ENCODE peak calls at places on chromosomes 13 and 19, in five cellular contexts. One of them, this sample, is unnamed.
A peak's percentile ranks its signal among the peaks of the same experiment; 100 is the strongest.

GRCh38 chr13:34161829-34162544 is 344.0 kb downstream of the RFC3 start:
- DNase-seq in brain microvascular endothelial cell: peak; percentile 42
- DNase-seq in PC-3: peak; percentile 77
- DNase-seq in mucosa of descending colon: no peak
- DNase-seq in dorsolateral prefrontal cortex: no peak
- DNase-seq in this sample: peak; percentile 80

GRCh38 chr19:5937550-5937949 is 23.5 kb downstream of the CAPS start:
- DNase-seq in mucosa of descending colon: no peak
- DNase-seq in dorsolateral prefrontal cortex: no peak
- DNase-seq in brain microvascular endothelial cell: no peak
- DNase-seq in PC-3: no peak
- DNase-seq in this sample: no peak

GRCh38 chr19:48552406-48553322 is 692 bp downstream of the SULT2B1 start:
- DNase-seq in mucosa of descending colon: no peak
- DNase-seq in dorsolateral prefrontal cortex: no peak
- DNase-seq in PC-3: peak; percentile 28
- DNase-seq in brain microvascular endothelial cell: no peak
- DNase-seq in this sample: no peak

GRCh38 chr13:39786091-39786490 is 130.6 kb downstream of the COG6 start:
- DNase-seq in mucosa of descending colon: no peak
- DNase-seq in PC-3: no peak
- DNase-seq in dorsolateral prefrontal cortex: no peak
- DNase-seq in brain microvascular endothelial cell: no peak
- DNase-seq in this sample: no peak

GRCh38 chr19:6216996-6217751 is 62.6 kb downstream of the MLLT1 start:
- DNase-seq in mucosa of descending colon: peak; percentile 17
- DNase-seq in dorsolateral prefrontal cortex: peak; percentile 43
- DNase-seq in PC-3: no peak
- DNase-seq in brain microvascular endothelial cell: peak; percentile 22
- DNase-seq in this sample: no peak

GRCh38 chr13:27857271-27857670 is 62.5 kb upstream of the PDX1 start:
- DNase-seq in dorsolateral prefrontal cortex: no peak
- DNase-seq in brain microvascular endothelial cell: no peak
- DNase-seq in PC-3: no peak
- DNase-seq in mucosa of descending colon: no peak
- DNase-seq in this sample: no peak

GRCh38 chr19:19185853-19186728 is 5.9 kb downstream of the BORCS8 start:
- DNase-seq in dorsolateral prefrontal cortex: no peak
- DNase-seq in mucosa of descending colon: peak; percentile 54
- DNase-seq in PC-3: peak; percentile 57
- DNase-seq in brain microvascular endothelial cell: no peak
- DNase-seq in this sample: peak; percentile 67

GRCh38 chr13:113209336-113209879 is at the start of gene CUL4A:
- DNase-seq in dorsolateral prefrontal cortex: peak; percentile 67
- DNase-seq in PC-3: peak; percentile 55
- DNase-seq in brain microvascular endothelial cell: peak; percentile 48
- DNase-seq in mucosa of descending colon: peak; percentile 91
- DNase-seq in this sample: peak; percentile 80

GRCh38 chr13:71621152-71622124 is 245.6 kb downstream of the DACH1 start:
- DNase-seq in PC-3: no peak
- DNase-seq in brain microvascular endothelial cell: no peak
- DNase-seq in mucosa of descending colon: no peak
- DNase-seq in dorsolateral prefrontal cortex: no peak
- DNase-seq in this sample: no peak

GRCh38 chr19:1272423-1273262 is 2.7 kb upstream of the FAM174C start:
- DNase-seq in PC-3: no peak
- DNase-seq in brain microvascular endothelial cell: no peak
- DNase-seq in mucosa of descending colon: no peak
- DNase-seq in dorsolateral prefrontal cortex: no peak
- DNase-seq in this sample: no peak

GRCh38 chr13:77563110-77563509 is 27.6 kb downstream of the SCEL start:
- DNase-seq in mucosa of descending colon: no peak
- DNase-seq in dorsolateral prefrontal cortex: no peak
- DNase-seq in brain microvascular endothelial cell: peak; percentile 11
- DNase-seq in PC-3: peak; percentile 54
- DNase-seq in this sample: peak; percentile 54

GRCh38 chr19:41702208-41702651 is 6.2 kb upstream of the CEACAM5 start:
- DNase-seq in PC-3: peak; percentile 51
- DNase-seq in dorsolateral prefrontal cortex: no peak
- DNase-seq in mucosa of descending colon: no peak
- DNase-seq in brain microvascular endothelial cell: peak; percentile 11
- DNase-seq in this sample: peak; percentile 22

GRCh38 chr13:113969973-113970611 is 3.8 kb downstream of the C13orf46 start:
- DNase-seq in dorsolateral prefrontal cortex: peak; percentile 41
- DNase-seq in brain microvascular endothelial cell: no peak
- DNase-seq in PC-3: peak; percentile 57
- DNase-seq in mucosa of descending colon: peak; percentile 80
- DNase-seq in this sample: peak; percentile 52

GRCh38 chr13:76667551-76667950 is 218.7 kb downstream of the KCTD12 start:
- DNase-seq in PC-3: peak; percentile 27
- DNase-seq in mucosa of descending colon: no peak
- DNase-seq in dorsolateral prefrontal cortex: no peak
- DNase-seq in brain microvascular endothelial cell: peak; percentile 61
- DNase-seq in this sample: peak; percentile 57

GRCh38 chr13:113820813-113821651 is 42.8 kb downstream of the GAS6 start:
- DNase-seq in dorsolateral prefrontal cortex: peak; percentile 87
- DNase-seq in PC-3: peak; percentile 82
- DNase-seq in brain microvascular endothelial cell: peak; percentile 92
- DNase-seq in mucosa of descending colon: no peak
- DNase-seq in this sample: peak; percentile 94

GRCh38 chr19:41248895-41249294 is 15.3 kb upstream of the HNRNPUL1 start:
- DNase-seq in brain microvascular endothelial cell: no peak
- DNase-seq in dorsolateral prefrontal cortex: no peak
- DNase-seq in PC-3: no peak
- DNase-seq in mucosa of descending colon: no peak
- DNase-seq in this sample: no peak

GRCh38 chr13:40563350-40564125 is 102.9 kb downstream of the FOXO1 start:
- DNase-seq in PC-3: no peak
- DNase-seq in dorsolateral prefrontal cortex: no peak
- DNase-seq in brain microvascular endothelial cell: no peak
- DNase-seq in mucosa of descending colon: no peak
- DNase-seq in this sample: no peak

GRCh38 chr19:34990578-34991192 is 9.4 kb upstream of the GRAMD1A start:
- DNase-seq in mucosa of descending colon: no peak
- DNase-seq in PC-3: no peak
- DNase-seq in dorsolateral prefrontal cortex: no peak
- DNase-seq in brain microvascular endothelial cell: no peak
- DNase-seq in this sample: no peak

GRCh38 chr13:42815686-42816085 is 34.3 kb downstream of the FAM216B start:
- DNase-seq in dorsolateral prefrontal cortex: no peak
- DNase-seq in brain microvascular endothelial cell: no peak
- DNase-seq in PC-3: no peak
- DNase-seq in mucosa of descending colon: no peak
- DNase-seq in this sample: no peak

GRCh38 chr19:58182577-58182988 is 278 bp upstream of the ZNF274 start:
- DNase-seq in PC-3: no peak
- DNase-seq in brain microvascular endothelial cell: peak; percentile 93
- DNase-seq in dorsolateral prefrontal cortex: no peak
- DNase-seq in mucosa of descending colon: no peak
- DNase-seq in this sample: no peak

GRCh38 chr13:43363156-43363918 is 340.0 kb downstream of the DNAJC15 start:
- DNase-seq in PC-3: no peak
- DNase-seq in mucosa of descending colon: no peak
- DNase-seq in dorsolateral prefrontal cortex: no peak
- DNase-seq in brain microvascular endothelial cell: no peak
- DNase-seq in this sample: no peak

GRCh38 chr13:28819748-28820098 is 416 bp upstream of the MTUS2 start:
- DNase-seq in PC-3: peak; percentile 23
- DNase-seq in mucosa of descending colon: peak; percentile 54
- DNase-seq in brain microvascular endothelial cell: no peak
- DNase-seq in dorsolateral prefrontal cortex: no peak
- DNase-seq in this sample: peak; percentile 59

GRCh38 chr19:4368128-4368820 is 24.9 kb downstream of the MPND start:
- DNase-seq in PC-3: no peak
- DNase-seq in brain microvascular endothelial cell: no peak
- DNase-seq in mucosa of descending colon: no peak
- DNase-seq in dorsolateral prefrontal cortex: no peak
- DNase-seq in this sample: no peak

GRCh38 chr13:48596128-48596429 is 57.6 kb upstream of the CYSLTR2 start:
- DNase-seq in dorsolateral prefrontal cortex: no peak
- DNase-seq in PC-3: no peak
- DNase-seq in mucosa of descending colon: no peak
- DNase-seq in brain microvascular endothelial cell: no peak
- DNase-seq in this sample: peak; percentile 47

GRCh38 chr13:29140277-29140676 is 320.1 kb downstream of the MTUS2 start:
- DNase-seq in dorsolateral prefrontal cortex: no peak
- DNase-seq in mucosa of descending colon: no peak
- DNase-seq in PC-3: no peak
- DNase-seq in brain microvascular endothelial cell: no peak
- DNase-seq in this sample: no peak

GRCh38 chr19:7251502-7251901 is 42.7 kb downstream of the INSR start:
- DNase-seq in PC-3: no peak
- DNase-seq in mucosa of descending colon: no peak
- DNase-seq in brain microvascular endothelial cell: no peak
- DNase-seq in dorsolateral prefrontal cortex: no peak
- DNase-seq in this sample: no peak

GRCh38 chr19:40739871-40740703 is 10.2 kb downstream of the ACTMAP start:
- DNase-seq in mucosa of descending colon: no peak
- DNase-seq in PC-3: no peak
- DNase-seq in brain microvascular endothelial cell: no peak
- DNase-seq in dorsolateral prefrontal cortex: no peak
- DNase-seq in this sample: no peak

GRCh38 chr13:37652596-37652995 is 54.0 kb upstream of the POSTN start:
- DNase-seq in mucosa of descending colon: no peak
- DNase-seq in dorsolateral prefrontal cortex: no peak
- DNase-seq in brain microvascular endothelial cell: no peak
- DNase-seq in PC-3: peak; percentile 30
- DNase-seq in this sample: no peak

GRCh38 chr19:23686622-23687423 is at the start of gene ZNF675:
- DNase-seq in PC-3: peak; percentile 93
- DNase-seq in brain microvascular endothelial cell: peak; percentile 94
- DNase-seq in dorsolateral prefrontal cortex: peak; percentile 93
- DNase-seq in mucosa of descending colon: peak; percentile 92
- DNase-seq in this sample: peak; percentile 95

GRCh38 chr13:49606747-49607648 is 21.3 kb upstream of the ARL11 start:
- DNase-seq in mucosa of descending colon: peak; percentile 87
- DNase-seq in brain microvascular endothelial cell: peak; percentile 88
- DNase-seq in PC-3: peak; percentile 84
- DNase-seq in dorsolateral prefrontal cortex: peak; percentile 92
- DNase-seq in this sample: peak; percentile 89
- H3K4me3 ChIP-seq in mucosa of descending colon: no peak overlapping the region
- H3K4me3 ChIP-seq in brain microvascular endothelial cell: peak overlapping the region; percentile 39
- H3K4me3 ChIP-seq in PC-3: peak overlapping the region; percentile 50
- H3K4me3 ChIP-seq in dorsolateral prefrontal cortex: peak overlapping the region; percentile 35
- H3K4me3 ChIP-seq in this sample: peak overlapping the region; percentile 19

DNA sequence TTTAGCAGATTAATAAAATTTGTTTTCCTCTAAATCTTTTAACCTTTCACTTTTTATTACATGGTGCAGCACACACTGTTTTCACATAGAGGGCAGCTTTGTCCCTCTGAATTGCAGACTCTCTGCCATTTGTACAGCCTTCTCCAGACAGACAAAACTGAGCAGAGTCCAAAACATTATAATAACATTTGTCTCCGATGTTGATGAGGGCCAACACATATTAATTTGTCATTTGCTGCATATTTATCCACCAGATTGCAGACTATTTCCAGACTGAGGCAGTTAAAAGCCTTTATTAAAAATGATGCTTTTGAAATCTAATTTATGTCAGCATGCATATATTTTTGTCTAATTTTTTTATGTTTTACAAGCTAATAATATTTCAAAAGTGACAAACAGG is 1251.9 kb upstream of the SLC10A2 start:
- DNase-seq in dorsolateral prefrontal cortex: no peak
- DNase-seq in brain microvascular endothelial cell: peak; percentile 71
- DNase-seq in mucosa of descending colon: no peak
- DNase-seq in PC-3: peak; percentile 38
- DNase-seq in this sample: peak; percentile 47
- TF ChIP-seq CTCF in dorsolateral prefrontal cortex: peak; percentile 45
- TF ChIP-seq CTCF in brain microvascular endothelial cell: peak; percentile 74
- TF ChIP-seq CTCF in mucosa of descending colon: no peak
- TF ChIP-seq CTCF in PC-3: peak; percentile 69
- TF ChIP-seq CTCF in this sample: peak; percentile 53

DNA sequence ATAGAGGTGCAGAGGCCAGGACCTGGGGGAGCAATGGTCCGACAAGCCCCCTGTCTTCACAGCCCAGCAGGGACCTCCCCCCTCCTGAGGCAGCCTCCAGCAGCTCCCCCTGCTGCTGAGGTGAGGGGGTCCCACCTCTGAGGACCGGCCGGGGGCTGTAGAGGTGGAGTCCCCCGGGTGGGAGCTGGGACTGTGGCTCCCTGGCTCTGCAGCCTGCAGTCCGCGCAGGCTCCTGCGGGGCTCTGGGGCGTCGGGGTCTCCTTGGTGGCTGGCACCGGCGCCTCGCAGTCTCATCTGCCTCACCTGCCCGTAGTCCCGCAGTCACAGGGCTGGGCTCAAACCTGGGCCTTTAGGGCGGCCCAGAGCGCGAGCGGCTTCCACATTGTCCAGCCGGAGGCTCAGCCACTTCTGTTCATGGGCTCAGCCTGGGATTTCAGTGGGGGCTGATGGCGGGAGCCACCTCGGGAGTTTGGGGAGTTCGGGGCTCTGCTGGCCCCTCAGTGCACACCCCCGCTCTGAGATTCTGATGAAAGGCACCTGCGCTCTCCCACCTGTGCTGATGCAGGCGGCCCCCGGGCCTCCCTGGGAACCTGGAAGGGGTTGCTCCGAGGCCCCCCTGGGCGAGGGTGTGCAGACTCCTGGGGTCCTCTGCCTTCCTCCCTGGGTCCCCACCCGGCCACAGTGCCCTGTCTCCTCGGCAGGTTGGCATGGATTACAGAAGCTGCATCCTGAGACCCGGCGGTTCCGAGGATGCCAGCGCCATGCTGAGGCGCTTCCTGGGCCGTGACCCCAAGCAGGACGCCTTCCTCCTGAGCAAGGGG is 7.0 kb upstream of the ZNF554 start:
- DNase-seq in PC-3: no peak
- DNase-seq in dorsolateral prefrontal cortex: no peak
- DNase-seq in mucosa of descending colon: no peak
- DNase-seq in brain microvascular endothelial cell: no peak
- DNase-seq in this sample: no peak
- H3K4me3 ChIP-seq in PC-3: no peak overlapping the region
- H3K4me3 ChIP-seq in dorsolateral prefrontal cortex: no peak overlapping the region
- H3K4me3 ChIP-seq in mucosa of descending colon: no peak overlapping the region
- H3K4me3 ChIP-seq in brain microvascular endothelial cell: no peak overlapping the region
- H3K4me3 ChIP-seq in this sample: no peak overlapping the region

DNA sequence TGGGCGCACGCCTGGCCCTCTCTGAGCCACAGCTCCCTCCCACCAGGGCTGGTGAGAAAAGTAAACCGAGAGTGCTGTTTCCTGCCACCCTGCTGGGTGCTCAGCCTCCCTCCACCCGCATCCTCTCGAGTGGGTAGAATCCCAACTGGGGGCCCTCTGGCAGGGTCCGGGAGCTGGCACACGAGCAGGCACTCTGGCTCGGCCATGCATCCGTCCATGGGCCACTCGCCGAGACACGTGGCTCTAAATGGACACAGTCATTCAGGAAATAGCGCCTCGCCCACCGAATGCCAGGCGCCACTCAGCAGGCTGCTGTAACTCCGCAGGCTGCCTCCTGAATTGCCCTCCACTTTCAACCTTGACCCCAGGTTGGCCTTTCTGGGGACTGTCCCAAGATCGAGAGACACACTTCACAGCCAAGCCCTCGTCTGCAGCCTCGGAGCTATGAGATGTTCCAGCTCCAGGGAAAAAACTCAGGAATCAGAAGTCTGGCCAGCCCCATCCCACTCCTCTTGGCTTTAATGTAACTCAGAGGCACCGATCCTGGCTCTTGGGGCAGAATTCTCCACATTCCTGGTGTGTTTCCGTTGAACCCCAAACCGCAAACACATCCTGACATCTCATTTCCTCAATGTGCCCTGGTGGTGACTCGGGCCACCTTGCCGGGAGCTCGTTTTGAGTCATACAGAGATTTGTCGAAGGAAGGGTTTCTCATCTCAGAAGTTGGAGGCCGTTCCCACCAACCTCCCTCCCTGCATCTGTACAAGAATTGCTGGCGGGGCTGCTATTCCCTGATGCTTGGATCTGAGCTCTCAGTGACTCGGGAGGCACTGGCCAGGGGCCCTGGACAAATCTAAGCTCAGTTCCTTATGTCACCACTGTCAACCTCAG is 14.1 kb downstream of the KLF2 start:
- DNase-seq in mucosa of descending colon: no peak
- DNase-seq in PC-3: peak; percentile 91
- DNase-seq in brain microvascular endothelial cell: peak; percentile 95
- DNase-seq in dorsolateral prefrontal cortex: no peak
- DNase-seq in this sample: peak; percentile 58
- TF ChIP-seq CTCF in mucosa of descending colon: no peak
- TF ChIP-seq CTCF in PC-3: no peak
- TF ChIP-seq CTCF in brain microvascular endothelial cell: peak; percentile 40
- TF ChIP-seq CTCF in dorsolateral prefrontal cortex: no peak
- TF ChIP-seq CTCF in this sample: no peak